ENCODE peak calls at places on chromosomes 6 and 20, in eight cellular contexts. One of them, this sample, is unnamed.

GRCh38 chr20:36177716-36178115 is 23.2 kb downstream of the EPB41L1 start:
- DNase-seq in DMS153: no peak
- DNase-seq in LoVo: no peak
- DNase-seq in WERI-Rb-1: no peak
- DNase-seq in activated gamma-delta T cell treated with Interleukin-2 at 50 U/mL for 16 hours: no peak
- DNase-seq in EH: no peak
- DNase-seq in suprapubic skin: no peak
- DNase-seq in kidney tubule cell: no peak
- DNase-seq in this sample: no peak

GRCh38 chr6:107124934-107125348 is 9.6 kb upstream of the BEND3 start:
- DNase-seq in DMS153: no peak
- DNase-seq in LoVo: no peak
- DNase-seq in WERI-Rb-1: peak
- DNase-seq in activated gamma-delta T cell treated with Interleukin-2 at 50 U/mL for 16 hours: no peak
- DNase-seq in EH: no peak
- DNase-seq in suprapubic skin: no peak
- DNase-seq in kidney tubule cell: no peak
- DNase-seq in this sample: no peak

GRCh38 chr6:15588966-15589634 is 73.7 kb downstream of the DTNBP1 start:
- DNase-seq in DMS153: no peak
- DNase-seq in LoVo: no peak
- DNase-seq in WERI-Rb-1: no peak
- DNase-seq in activated gamma-delta T cell treated with Interleukin-2 at 50 U/mL for 16 hours: no peak
- DNase-seq in EH: peak
- DNase-seq in suprapubic skin: no peak
- DNase-seq in kidney tubule cell: peak
- DNase-seq in this sample: peak

GRCh38 chr6:41517473-41517872 is 28.7 kb upstream of the FOXP4 start:
- DNase-seq in DMS153: no peak
- DNase-seq in LoVo: peak
- DNase-seq in WERI-Rb-1: no peak
- DNase-seq in activated gamma-delta T cell treated with Interleukin-2 at 50 U/mL for 16 hours: no peak
- DNase-seq in EH: no peak
- DNase-seq in suprapubic skin: no peak
- DNase-seq in kidney tubule cell: no peak
- DNase-seq in this sample: no peak

GRCh38 chr6:111950661-111951426 is 77.6 kb upstream of the FYN start:
- DNase-seq in DMS153: peak
- DNase-seq in LoVo: no peak
- DNase-seq in WERI-Rb-1: no peak
- DNase-seq in activated gamma-delta T cell treated with Interleukin-2 at 50 U/mL for 16 hours: no peak
- DNase-seq in EH: peak
- DNase-seq in suprapubic skin: no peak
- DNase-seq in kidney tubule cell: peak
- DNase-seq in this sample: peak

GRCh38 chr6:41577865-41578713 is 31.9 kb downstream of the FOXP4 start:
- DNase-seq in DMS153: peak
- DNase-seq in LoVo: no peak
- DNase-seq in WERI-Rb-1: peak
- DNase-seq in activated gamma-delta T cell treated with Interleukin-2 at 50 U/mL for 16 hours: no peak
- DNase-seq in EH: peak
- DNase-seq in suprapubic skin: no peak
- DNase-seq in kidney tubule cell: peak
- DNase-seq in this sample: peak

GRCh38 chr6:79946773-79947190 is 571 bp downstream of the ELOVL4 start:
- DNase-seq in DMS153: no peak
- DNase-seq in LoVo: no peak
- DNase-seq in WERI-Rb-1: peak
- DNase-seq in activated gamma-delta T cell treated with Interleukin-2 at 50 U/mL for 16 hours: no peak
- DNase-seq in EH: peak
- DNase-seq in suprapubic skin: no peak
- DNase-seq in kidney tubule cell: no peak
- DNase-seq in this sample: peak

GRCh38 chr6:3359091-3359752 is 97.6 kb downstream of the SLC22A23 start:
- DNase-seq in DMS153: no peak
- DNase-seq in LoVo: no peak
- DNase-seq in WERI-Rb-1: no peak
- DNase-seq in activated gamma-delta T cell treated with Interleukin-2 at 50 U/mL for 16 hours: no peak
- DNase-seq in EH: peak
- DNase-seq in suprapubic skin: no peak
- DNase-seq in kidney tubule cell: no peak
- DNase-seq in this sample: no peak

GRCh38 chr20:34437330-34437986 is 74.4 kb downstream of the ITCH start:
- DNase-seq in DMS153: no peak
- DNase-seq in LoVo: no peak
- DNase-seq in WERI-Rb-1: no peak
- DNase-seq in activated gamma-delta T cell treated with Interleukin-2 at 50 U/mL for 16 hours: no peak
- DNase-seq in EH: peak
- DNase-seq in suprapubic skin: no peak
- DNase-seq in kidney tubule cell: no peak
- DNase-seq in this sample: peak

GRCh38 chr6:25022140-25022553 is 86.4 kb upstream of the RIPOR2 start:
- DNase-seq in DMS153: no peak
- DNase-seq in LoVo: no peak
- DNase-seq in WERI-Rb-1: no peak
- DNase-seq in activated gamma-delta T cell treated with Interleukin-2 at 50 U/mL for 16 hours: no peak
- DNase-seq in EH: peak
- DNase-seq in suprapubic skin: no peak
- DNase-seq in kidney tubule cell: peak
- DNase-seq in this sample: no peak

GRCh38 chr6:26172496-26172958 is 85.3 kb downstream of the HFE start:
- DNase-seq in DMS153: no peak
- DNase-seq in LoVo: no peak
- DNase-seq in WERI-Rb-1: no peak
- DNase-seq in activated gamma-delta T cell treated with Interleukin-2 at 50 U/mL for 16 hours: peak
- DNase-seq in EH: peak
- DNase-seq in suprapubic skin: no peak
- DNase-seq in kidney tubule cell: peak
- DNase-seq in this sample: no peak

This sample was measured in hepatic stellate cell.